ENCODE peak calls at places on chromosomes 3 and 15, in four cellular contexts. C, Y, S and Z are unnamed samples. For H3K36me3, the result is how much of the 10 kb centered on the place peaks cover.

GRCh38 chr3:73547427-73548036 is 77.2 kb downstream of the PDZRN3 start:
- DNase-seq in C (no peak), Y (peak), S (peak), Z (no peak)

GRCh38 chr3:71128951-71129350 is 454.6 kb downstream of the FOXP1 start:
- DNase-seq in C (no peak), Y (no peak), S (no peak), Z (no peak)

GRCh38 chr3:32421991-32422859 is 30.6 kb downstream of the CMTM7 start:
- DNase-seq in C (peak), Y (peak), S (peak), Z (peak)

GRCh38 chr3:173617490-173617889 is 219.9 kb downstream of the NLGN1 start:
- DNase-seq in C (peak), Y (no peak), S (no peak), Z (peak)

GRCh38 chr15:47711654-47712053 is 5.7 kb upstream of the SEMA6D start:
- DNase-seq in C (no peak), Y (no peak), S (no peak), Z (no peak)

GRCh38 chr15:56086566-56086965 is 93.2 kb upstream of the NEDD4 start:
- DNase-seq in C (no peak), Y (no peak), S (no peak), Z (no peak)

GRCh38 chr15:40308844-40309189 is 1.1 kb upstream of the PLCB2 start:
- DNase-seq in C (no peak), Y (no peak), S (no peak), Z (no peak)

GRCh38 chr15:69951511-69952209 is 146.1 kb downstream of the TLE3 start:
- DNase-seq in C (no peak), Y (peak), S (peak), Z (no peak)

GRCh38 chr15:91116379-91117067 is 16.5 kb downstream of the SV2B start:
- DNase-seq in C (peak), Y (no peak), S (peak), Z (no peak)

GRCh38 chr15:25437751-25438600 is 848 bp downstream of the UBE3A start:
- DNase-seq in C (peak), Y (peak), S (peak), Z (peak)

GRCh38 chr3:46238386-46238785 is 3.9 kb upstream of the CCR3 start:
- DNase-seq in C (no peak), Y (no peak), S (no peak), Z (no peak)

GRCh38 chr3:115825046-115825445 is 201.7 kb downstream of the GAP43 start:
- DNase-seq in C (no peak), Y (peak), S (no peak), Z (no peak)

GRCh38 chr3:127009531-127009930 is 26.6 kb downstream of the PLXNA1 start:
- DNase-seq in C (no peak), Y (no peak), S (no peak), Z (no peak)

GRCh38 chr3:67650084-67650483 is 4.3 kb downstream of the SUCLG2 start:
- DNase-seq in C (no peak), Y (no peak), S (no peak), Z (no peak)

GRCh38 chr15:67906382-67906781 is 66.5 kb upstream of the RNU6-1 start:
- DNase-seq in C (no peak), Y (peak), S (no peak), Z (no peak)
- TF ChIP-seq POLR2A in C (no peak), Y (no peak), S (no peak), Z (no peak)

DNA sequence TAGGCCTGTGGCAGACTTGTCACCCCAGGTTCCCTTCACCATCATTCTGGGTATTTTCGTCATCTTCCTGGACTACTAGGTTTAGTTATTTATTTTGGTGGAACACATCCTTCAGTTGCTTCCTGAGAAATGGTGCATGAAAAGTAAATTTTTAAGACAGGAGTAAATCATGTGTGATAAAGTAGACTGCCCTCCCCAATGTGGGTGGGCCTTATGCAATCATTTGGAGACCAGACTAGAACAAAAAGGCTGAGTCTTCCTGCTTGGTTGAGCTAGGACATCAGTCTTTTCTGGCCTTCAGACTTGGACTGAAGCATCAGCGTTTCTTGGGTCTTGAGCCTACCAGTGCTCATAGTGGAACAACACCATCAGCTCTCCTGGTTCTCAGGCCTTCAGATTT is 50.7 kb upstream of the SLC2A2 start:
- DNase-seq in C (no peak), Y (no peak), S (no peak), Z (no peak)
- H3K36me3 ChIP-seq in C (under half), Y (under half), S (under half), Z (under half)

GRCh38 chr3:110420158-110420641 is 651.4 kb upstream of the NECTIN3 start:
- DNase-seq in C (no peak), Y (peak), S (no peak), Z (no peak)
- H3K4me3 ChIP-seq in C (no peak), Y (peak), S (no peak), Z (no peak)

DNA sequence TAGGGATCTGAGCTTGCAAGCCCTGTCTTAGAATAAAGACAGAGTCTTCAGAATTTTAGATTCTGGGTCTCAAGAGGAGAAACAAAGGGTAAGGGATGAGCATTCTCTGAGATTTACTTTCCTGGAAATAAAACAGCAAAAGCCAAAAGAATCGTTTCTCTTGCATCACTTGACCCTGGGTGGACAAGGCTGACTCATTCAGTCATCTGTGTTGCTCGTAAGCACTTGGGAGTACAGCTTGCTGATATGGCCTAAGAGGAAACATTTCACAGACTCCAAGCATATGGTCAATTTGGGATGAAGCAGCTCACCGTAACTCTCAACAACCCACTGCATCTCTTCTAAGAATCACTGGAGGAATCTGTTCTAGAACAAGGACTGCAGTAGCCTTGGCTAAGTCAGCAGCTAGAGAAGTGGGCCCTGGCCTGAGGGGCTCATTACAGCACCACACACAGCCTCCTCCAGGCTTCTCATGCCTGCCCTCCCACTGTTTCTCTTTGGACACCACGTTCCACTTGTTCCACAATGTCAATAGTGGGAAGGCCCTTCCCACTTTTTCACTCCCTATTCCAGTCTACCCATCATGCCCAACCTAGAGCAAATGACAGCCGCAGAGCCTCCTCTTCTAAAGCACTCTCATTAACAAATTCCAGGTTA is 86.1 kb downstream of the RFTN1 start:
- DNase-seq in C (peak), Y (peak), S (no peak), Z (no peak)
- TF ChIP-seq POLR2A in C (no peak), Y (no peak), S (no peak), Z (no peak)

GRCh38 chr3:43341788-43342187 is 55.4 kb downstream of the SNRK start:
- DNase-seq in C (no peak), Y (no peak), S (no peak), Z (no peak)

GRCh38 chr3:43344520-43344919 is 58.2 kb downstream of the SNRK start:
- DNase-seq in C (no peak), Y (no peak), S (no peak), Z (no peak)

GRCh38 chr3:43343778-43344177 is 57.4 kb downstream of the SNRK start:
- DNase-seq in C (no peak), Y (no peak), S (no peak), Z (no peak)

GRCh38 chr3:43345246-43345645 is 58.9 kb downstream of the SNRK start:
- DNase-seq in C (no peak), Y (no peak), S (no peak), Z (no peak)

GRCh38 chr3:43343185-43343584 is 56.8 kb downstream of the SNRK start:
- DNase-seq in C (no peak), Y (no peak), S (no peak), Z (no peak)
- H3K36me3 ChIP-seq in C (half or more), Y (under half), S (under half), Z (half or more)